ENCODE peak calls at places on chromosomes 11 and 22, in four cellular contexts. I is GM12891, H is GM12878, T is K562. F is an unnamed sample.

GRCh38 chr11:74520316-74520715 is 26.8 kb upstream of the LIPT2 start:
- DNase-seq in I (no peak), H (no peak), T (no peak), F (no peak)

GRCh38 chr11:96279421-96280290 is 63.3 kb downstream of the MAML2 start:
- DNase-seq in I (no peak), H (no peak), T (peak; percentile 66), F (no peak)

GRCh38 chr11:76807206-76807875 is 24.2 kb downstream of the TSKU start:
- DNase-seq in I (peak; percentile 60), T (peak; percentile 92), H (no peak), F (peak; percentile 61)

GRCh38 chr22:45758603-45759002 is 87.0 kb downstream of the ATXN10 start:
- DNase-seq in I (no peak), T (no peak), H (no peak), F (no peak)

GRCh38 chr11:12745787-12746186 is 71.6 kb downstream of the TEAD1 start:
- DNase-seq in T (no peak), I (no peak), H (no peak), F (no peak)

GRCh38 chr11:126607374-126607773 is 251.9 kb downstream of the ST3GAL4 start:
- DNase-seq in I (peak; percentile 23), H (no peak), T (peak; percentile 56), F (no peak)

GRCh38 chr11:119332111-119332765 is 2.1 kb upstream of the RNF26 start:
- DNase-seq in T (no peak), H (no peak), I (no peak), F (no peak)

GRCh38 chr22:35838849-35839646 is 121.4 kb downstream of the APOL5 start:
- DNase-seq in I (no peak), H (no peak), T (no peak), F (no peak)

GRCh38 chr11:79170289-79170688 is 270.5 kb downstream of the TENM4 start:
- DNase-seq in H (no peak), T (no peak), I (no peak), F (no peak)

GRCh38 chr11:6319879-6320410 is 356 bp downstream of the CAVIN3 start:
- DNase-seq in H (no peak), I (peak; percentile 35), T (peak; percentile 15), F (no peak)

GRCh38 chr11:62004473-62004872 is 37.0 kb upstream of the FTH1 start:
- DNase-seq in I (no peak), H (peak; percentile 66), T (no peak), F (no peak)

GRCh38 chr22:45230026-45230845 is 10.5 kb downstream of the KIAA0930 start:
- DNase-seq in H (no peak), I (no peak), T (no peak), F (no peak)

GRCh38 chr11:46977038-46977818 is 40.7 kb downstream of the CSTPP1 start:
- DNase-seq in H (no peak), I (no peak), T (no peak), F (no peak)

GRCh38 chr22:37852418-37852817 is 3.2 kb downstream of the EIF3L start:
- DNase-seq in T (peak; percentile 18), H (no peak), I (no peak), F (no peak)

GRCh38 chr22:42299586-42300285 is 29.3 kb upstream of the TCF20 start:
- DNase-seq in H (no peak), T (peak; percentile 63), I (no peak), F (peak; percentile 86)

GRCh38 chr11:61602775-61603569 is 22.1 kb upstream of the SYT7 start:
- DNase-seq in I (no peak), H (no peak), T (peak; percentile 70), F (no peak)

GRCh38 chr11:103420593-103420992 is 311.4 kb downstream of the DYNC2H1 start:
- DNase-seq in T (no peak), H (no peak), I (no peak), F (no peak)

GRCh38 chr11:32118025-32118974 is 27.4 kb downstream of the RCN1 start:
- DNase-seq in T (no peak), I (no peak), H (no peak), F (no peak)

GRCh38 chr22:19446603-19447387 is 716 bp downstream of the C22orf39 start:
- DNase-seq in T (peak; percentile 76), H (no peak), I (no peak), F (no peak)

GRCh38 chr11:44286268-44286880 is 23.6 kb downstream of the ALX4 start:
- DNase-seq in H (peak; percentile 2), I (peak; percentile 81), T (peak; percentile 86), F (peak; percentile 69)

GRCh38 chr11:27280131-27280530 is 82.9 kb downstream of the CCDC34 start:
- DNase-seq in H (no peak), T (no peak), I (no peak), F (no peak)

GRCh38 chr22:26753125-26753862 is 95.9 kb downstream of the MIAT start:
- DNase-seq in H (no peak), T (no peak), I (no peak), F (no peak)

GRCh38 chr11:130817608-130817944 is 98.7 kb downstream of the SNX19 start:
- DNase-seq in T (no peak), I (no peak), H (no peak), F (peak; percentile 12)
- TF ChIP-seq SPI1 in T (no peak), I (no peak), H (no peak), F (no peak)

GRCh38 chr11:8905528-8906165 is 5.3 kb upstream of the AKIP1 start:
- DNase-seq in H (no peak), I (no peak), T (no peak), F (no peak)
- TF ChIP-seq SPI1 in H (no peak), I (no peak), T (no peak), F (no peak)

GRCh38 chr22:32880531-32880905 is 79.0 kb downstream of the TIMP3 start:
- DNase-seq in H (no peak), T (no peak), I (no peak), F (no peak)
- TF ChIP-seq SPI1 in H (no peak), T (no peak), I (no peak), F (no peak)

DNA sequence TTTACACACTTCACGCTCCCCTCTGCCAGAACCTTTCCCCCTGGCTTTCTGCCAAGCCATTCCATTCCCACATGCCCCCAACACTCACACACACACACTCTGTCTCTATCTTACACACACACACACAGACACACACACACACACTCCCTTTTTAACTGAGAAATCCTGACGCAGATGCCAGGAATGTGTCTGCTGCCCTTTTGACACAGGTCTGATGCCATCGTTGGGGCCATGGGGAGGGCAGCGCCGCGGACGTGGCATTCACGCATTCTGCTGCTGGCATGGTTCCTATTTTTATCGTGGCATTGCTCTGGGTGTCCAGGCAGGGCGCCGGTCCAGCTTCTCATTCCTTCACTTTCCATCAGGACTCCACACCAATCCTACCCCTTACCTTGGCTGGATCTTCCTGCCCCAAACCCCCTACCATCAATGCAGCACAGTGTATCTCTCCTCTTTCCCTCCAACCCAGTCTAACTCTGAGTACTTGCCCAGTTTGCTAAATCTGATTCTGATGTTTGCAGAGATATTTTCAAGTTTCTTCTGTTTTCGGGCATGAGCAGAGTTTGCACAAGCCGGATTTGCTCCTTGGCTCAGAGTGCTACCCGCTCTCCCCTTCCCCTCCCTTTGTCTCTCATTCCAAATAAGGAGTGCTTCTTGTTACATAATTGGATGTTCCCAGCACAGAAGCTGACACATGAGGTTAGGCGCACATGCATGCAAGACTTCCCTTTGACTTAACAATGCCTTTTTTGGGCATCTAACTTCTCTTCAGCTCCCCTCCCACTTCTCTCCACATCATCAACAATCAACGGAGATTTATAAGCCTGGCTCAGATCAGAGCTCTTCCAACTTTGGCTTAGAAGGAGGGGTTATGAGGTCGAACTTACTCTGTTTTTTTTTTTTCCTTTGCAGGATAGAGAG is 18.8 kb downstream of the SNX19 start:
- DNase-seq in T (no peak), I (no peak), H (no peak), F (no peak)
- TF ChIP-seq SPI1 in T (no peak), I (no peak), H (no peak), F (no peak)

GRCh38 chr22:50281384-50281760 is 11.2 kb upstream of the MAPK11 start:
- DNase-seq in H (no peak), T (no peak), I (no peak), F (no peak)
- TF ChIP-seq SPI1 in H (no peak), T (no peak), I (no peak), F (no peak)

F was measured in HL-60.